ENCODE peak calls at places on chromosomes 12 and 14, in eight cellular contexts. H is AG09319, G is caudate nucleus, C is AG04450, W is heart left ventricle, L is GM13977, E is psoas muscle, K is cardiac fibroblast. I is an unnamed sample.

GRCh38 chr12:46516933-46517578 is 144.5 kb upstream of the SLC38A2 start:
- DNase-seq in H (no peak), G (no peak), C (no peak), W (no peak), L (peak), E (no peak), K (no peak), I (no peak)

GRCh38 chr12:87687362-87687761 is 341.8 kb downstream of the C12orf50 start:
- DNase-seq in H (no peak), G (no peak), C (peak), W (no peak), L (no peak), E (no peak), K (peak), I (no peak)

GRCh38 chr14:73460691-73461127 is 2.4 kb upstream of the NUMB start:
- DNase-seq in H (no peak), G (no peak), C (no peak), W (peak), L (no peak), E (no peak), K (peak), I (no peak)

GRCh38 chr14:75518625-75519024 is 3.6 kb upstream of the BATF start:
- DNase-seq in H (no peak), G (no peak), C (no peak), W (no peak), L (peak), E (no peak), K (peak), I (no peak)

GRCh38 chr12:96456265-96456974 is 33.0 kb upstream of the CFAP54 start:
- DNase-seq in H (no peak), G (no peak), C (no peak), W (no peak), L (no peak), E (no peak), K (no peak), I (no peak)

GRCh38 chr14:78070344-78070743 is 99.8 kb upstream of the NRXN3 start:
- DNase-seq in H (no peak), G (no peak), C (no peak), W (no peak), L (no peak), E (no peak), K (no peak), I (no peak)

GRCh38 chr12:120252071-120252906 is 13.2 kb downstream of the PXN start:
- DNase-seq in H (no peak), G (no peak), C (no peak), W (no peak), L (no peak), E (no peak), K (no peak), I (no peak)

GRCh38 chr14:104872469-104873341 is 7.6 kb downstream of the CEP170B start:
- DNase-seq in H (no peak), G (no peak), C (no peak), W (peak), L (no peak), E (peak), K (peak), I (no peak)

GRCh38 chr12:15772405-15773018 is 16.7 kb downstream of the EPS8 start:
- DNase-seq in H (no peak), G (no peak), C (no peak), W (no peak), L (no peak), E (no peak), K (peak), I (no peak)

GRCh38 chr14:54669759-54670630 is 103.1 kb downstream of the SAMD4A start:
- DNase-seq in H (no peak), G (no peak), C (peak), W (no peak), L (no peak), E (peak), K (peak), I (no peak)

GRCh38 chr14:100107236-100107635 is 42.0 kb downstream of the EVL start:
- DNase-seq in H (no peak), G (no peak), C (no peak), W (no peak), L (no peak), E (no peak), K (no peak), I (no peak)

GRCh38 chr12:28568083-28568482 is 377.8 kb downstream of the CCDC91 start:
- DNase-seq in H (peak), G (no peak), C (peak), W (no peak), L (no peak), E (peak), K (peak), I (no peak)

GRCh38 chr14:97523936-97524335 is 726.8 kb downstream of the VRK1 start:
- DNase-seq in H (no peak), G (no peak), C (no peak), W (no peak), L (no peak), E (no peak), K (peak), I (no peak)

GRCh38 chr12:12010277-12011031 is 60.3 kb upstream of the BCL2L14 start:
- DNase-seq in H (peak), G (peak), C (no peak), W (peak), L (peak), E (peak), K (peak), I (no peak)

GRCh38 chr12:66708704-66709443 is 30.0 kb upstream of the GRIP1 start:
- DNase-seq in H (no peak), G (no peak), C (no peak), W (no peak), L (no peak), E (no peak), K (peak), I (no peak)

GRCh38 chr12:116759783-116760581 is 21.9 kb downstream of the RNFT2 start:
- DNase-seq in H (no peak), G (no peak), C (no peak), W (peak), L (no peak), E (no peak), K (peak), I (no peak)

GRCh38 chr12:124518051-124518932 is 49.1 kb downstream of the NCOR2 start:
- DNase-seq in H (peak), G (peak), C (peak), W (peak), L (no peak), E (peak), K (peak), I (peak)

GRCh38 chr14:105076805-105077648 is 11.8 kb upstream of the GPR132 start:
- DNase-seq in H (no peak), G (no peak), C (no peak), W (no peak), L (no peak), E (no peak), K (no peak), I (no peak)

GRCh38 chr12:43444940-43445564 is 107.0 kb downstream of the ADAMTS20 start:
- DNase-seq in H (peak), G (no peak), C (peak), W (peak), L (peak), E (no peak), K (peak), I (peak)

GRCh38 chr14:99316281-99317163 is 44.5 kb upstream of the BCL11B start:
- DNase-seq in H (no peak), G (no peak), C (no peak), W (no peak), L (peak), E (no peak), K (no peak), I (no peak)

GRCh38 chr12:64759035-64759894 is at the start of gene GNS:
- DNase-seq in H (peak), G (peak), C (peak), W (peak), L (peak), E (peak), K (peak), I (peak)

GRCh38 chr14:56196274-56196673 is 78.1 kb downstream of the PELI2 start:
- DNase-seq in H (peak), G (no peak), C (peak), W (no peak), L (no peak), E (no peak), K (peak), I (no peak)

GRCh38 chr14:61642246-61642982 is 52.9 kb upstream of the HIF1A start:
- DNase-seq in H (peak), G (no peak), C (no peak), W (no peak), L (no peak), E (no peak), K (peak), I (no peak)

GRCh38 chr12:112303799-112304198 is 78.4 kb downstream of the HECTD4 start:
- DNase-seq in H (no peak), G (no peak), C (no peak), W (no peak), L (no peak), E (no peak), K (no peak), I (no peak)

GRCh38 chr12:132488127-132489077 is 1.5 kb upstream of the FBRSL1 start:
- DNase-seq in H (no peak), G (no peak), C (no peak), W (peak), L (no peak), E (peak), K (no peak), I (no peak)

GRCh38 chr12:95942532-95943230 is at the start of gene CCDC38:
- DNase-seq in H (no peak), G (peak), C (no peak), W (peak), L (peak), E (peak), K (peak), I (peak)

GRCh38 chr14:64569108-64570045 is 19.6 kb downstream of the PPP1R36 start:
- DNase-seq in H (peak), G (peak), C (no peak), W (peak), L (no peak), E (peak), K (peak), I (no peak)

GRCh38 chr14:28242895-28243294 is 523.7 kb upstream of the FOXG1 start:
- DNase-seq in H (no peak), G (no peak), C (no peak), W (no peak), L (no peak), E (no peak), K (no peak), I (no peak)

I was measured in amygdala.